ENCODE peak calls at places on chromosomes 2 and 18, in five cellular contexts. W is OCI-LY7, L is cardiac muscle cell, Q is neural progenitor cell, H is PC-3. V is an unnamed sample.

GRCh38 chr2:25251032-25251460 is 82.7 kb upstream of the POMC start:
- DNase-seq in W (no peak), L (no peak), Q (peak), H (no peak), V (no peak)

GRCh38 chr18:51236225-51236624 is 38.7 kb upstream of the MEX3C start:
- DNase-seq in W (no peak), L (no peak), Q (no peak), H (peak), V (no peak)

GRCh38 chr2:119721462-119721861 is 38.3 kb upstream of the PTPN4 start:
- DNase-seq in W (no peak), L (no peak), Q (no peak), H (no peak), V (no peak)

GRCh38 chr18:48827321-48828200 is 123.2 kb downstream of the SMAD7 start:
- DNase-seq in W (no peak), L (peak), Q (peak), H (no peak), V (peak)

GRCh38 chr18:43789234-43790000 is 512.1 kb upstream of the SYT4 start:
- DNase-seq in W (no peak), L (peak), Q (peak), H (no peak), V (no peak)

GRCh38 chr2:44939074-44940052 is 2.1 kb upstream of the SIX3 start:
- DNase-seq in W (no peak), L (no peak), Q (peak), H (no peak), V (no peak)

GRCh38 chr18:51028201-51028805 is 1.7 kb upstream of the SMAD4 start:
- DNase-seq in W (peak), L (no peak), Q (no peak), H (peak), V (no peak)

GRCh38 chr2:49943944-49944803 is 789.9 kb upstream of the FSHR start:
- DNase-seq in W (no peak), L (no peak), Q (no peak), H (no peak), V (no peak)

GRCh38 chr2:105873721-105874120 is 129.0 kb downstream of the NCK2 start:
- DNase-seq in W (no peak), L (no peak), Q (peak), H (peak), V (no peak)

GRCh38 chr18:49212819-49213218 is 247.6 kb downstream of the DYM start:
- DNase-seq in W (no peak), L (no peak), Q (no peak), H (no peak), V (no peak)

GRCh38 chr2:135997380-135997779 is 12.0 kb upstream of the DARS1 start:
- DNase-seq in W (peak), L (peak), Q (peak), H (no peak), V (no peak)

GRCh38 chr18:36382151-36382550 is 84.6 kb downstream of the FHOD3 start:
- DNase-seq in W (no peak), L (no peak), Q (no peak), H (no peak), V (no peak)

GRCh38 chr18:10123006-10123950 is 209.5 kb downstream of the VAPA start:
- DNase-seq in W (no peak), L (no peak), Q (no peak), H (no peak), V (no peak)

GRCh38 chr2:168311265-168311925 is 64.0 kb upstream of the STK39 start:
- DNase-seq in W (no peak), L (peak), Q (no peak), H (no peak), V (no peak)

GRCh38 chr2:58970365-58970764 is 729.2 kb upstream of the FANCL start:
- DNase-seq in W (no peak), L (no peak), Q (no peak), H (no peak), V (no peak)

GRCh38 chr18:48640566-48641270 is 101.9 kb downstream of the CTIF start:
- DNase-seq in W (no peak), L (no peak), Q (no peak), H (no peak), V (no peak)

GRCh38 chr18:60892855-60893254 is 440.4 kb upstream of the CDH20 start:
- DNase-seq in W (no peak), L (no peak), Q (no peak), H (peak), V (no peak)

GRCh38 chr2:235605306-235605998 is 111.6 kb downstream of the AGAP1 start:
- DNase-seq in W (no peak), L (peak), Q (peak), H (no peak), V (no peak)

GRCh38 chr2:215598376-215598975 is 162.6 kb upstream of the FN1 start:
- DNase-seq in W (no peak), L (no peak), Q (no peak), H (peak), V (no peak)

GRCh38 chr2:160474891-160475795 is 18.5 kb downstream of the RBMS1 start:
- DNase-seq in W (no peak), L (no peak), Q (no peak), H (peak), V (no peak)

GRCh38 chr2:124039032-124039431 is 13.9 kb downstream of the CNTNAP5 start:
- DNase-seq in W (no peak), L (no peak), Q (no peak), H (no peak), V (no peak)

GRCh38 chr2:239905306-239905705 is 119.8 kb downstream of the NDUFA10 start:
- DNase-seq in W (no peak), L (no peak), Q (no peak), H (no peak), V (peak)

GRCh38 chr2:58918138-58918537 is 677.0 kb upstream of the FANCL start:
- DNase-seq in W (no peak), L (no peak), Q (peak), H (no peak), V (no peak)

GRCh38 chr2:185608799-185609198 is 129.8 kb upstream of the FSIP2 start:
- DNase-seq in W (peak), L (no peak), Q (no peak), H (peak), V (no peak)

GRCh38 chr2:74420006-74420405 is 1.4 kb downstream of the C2orf81 start:
- DNase-seq in W (no peak), L (no peak), Q (no peak), H (no peak), V (no peak)

GRCh38 chr2:5895284-5895683 is 203.1 kb downstream of the SOX11 start:
- DNase-seq in W (no peak), L (no peak), Q (no peak), H (no peak), V (no peak)

GRCh38 chr18:72819050-72819449 is 48.7 kb downstream of the NETO1 start:
- DNase-seq in W (no peak), L (no peak), Q (no peak), H (peak), V (no peak)

GRCh38 chr2:50769416-50769815 is 262.5 kb downstream of the NRXN1 start:
- DNase-seq in W (no peak), L (no peak), Q (peak), H (no peak), V (no peak)

GRCh38 chr2:229714736-229715541 is 584 bp upstream of the DNER start:
- DNase-seq in W (no peak), L (peak), Q (peak), H (peak), V (no peak)

GRCh38 chr2:239991689-239992314 is 33.3 kb downstream of the NDUFA10 start:
- DNase-seq in W (peak), L (peak), Q (peak), H (peak), V (no peak)

GRCh38 chr2:240736281-240737250 is 44.9 kb downstream of the AQP12A start:
- DNase-seq in W (no peak), L (no peak), Q (no peak), H (no peak), V (no peak)

GRCh38 chr18:78521136-78521535 is 458.5 kb upstream of the SALL3 start:
- DNase-seq in W (no peak), L (no peak), Q (no peak), H (no peak), V (peak)

GRCh38 chr2:159755788-159756187 is 42.2 kb downstream of the CD302 start:
- DNase-seq in W (no peak), L (peak), Q (peak), H (peak), V (no peak)

DNA sequence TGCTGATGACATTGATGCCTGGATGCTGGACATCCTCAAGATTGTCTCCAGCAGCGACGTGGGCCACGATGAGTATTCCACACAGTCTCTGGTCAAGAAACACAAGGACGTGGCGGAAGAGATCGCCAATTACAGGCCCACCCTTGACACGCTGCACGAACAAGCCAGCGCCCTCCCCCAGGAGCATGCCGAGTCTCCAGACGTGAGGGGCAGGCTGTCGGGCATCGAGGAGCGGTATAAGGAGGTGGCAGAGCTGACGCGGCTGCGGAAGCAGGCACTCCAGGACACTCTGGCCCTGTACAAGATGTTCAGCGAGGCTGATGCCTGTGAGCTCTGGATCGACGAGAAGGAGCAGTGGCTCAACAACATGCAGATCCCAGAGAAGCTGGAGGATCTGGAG is 94.1 kb upstream of the EML6 start:
- DNase-seq in W (no peak), L (no peak), Q (no peak), H (no peak), V (no peak)
- H3K4me3 ChIP-seq in W (no peak), L (no peak), Q (no peak), H (no peak), V (no peak)

DNA sequence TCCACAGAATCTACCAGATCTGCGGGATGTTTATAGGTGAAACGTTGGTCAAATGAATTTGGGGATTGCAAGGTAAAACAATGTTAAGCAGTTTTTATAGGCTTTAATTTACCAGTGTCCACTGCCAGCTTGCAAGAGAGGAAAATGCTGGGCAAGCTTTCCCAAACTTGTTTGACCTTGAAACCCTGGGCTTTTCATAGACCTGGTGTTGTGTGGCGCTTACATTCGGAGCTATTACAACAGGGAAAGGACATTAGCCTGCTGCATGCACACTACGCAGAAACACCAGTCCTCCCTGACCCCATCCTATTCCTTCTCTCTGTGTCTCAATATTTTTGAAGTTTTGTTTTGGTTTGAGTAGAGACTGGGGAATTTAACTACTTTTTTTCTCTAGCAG is 59.6 kb upstream of the AGPS start:
- DNase-seq in W (no peak), L (no peak), Q (no peak), H (no peak), V (no peak)
- H3K27ac ChIP-seq in W (no peak), L (peak), Q (no peak), H (no peak), V (peak)

GRCh38 chr2:35871672-35872071 is 483.9 kb upstream of the CRIM1 start:
- DNase-seq in W (no peak), L (peak), Q (no peak), H (peak), V (no peak)
- TF ChIP-seq CTCF in W (no peak), L (no peak), Q (peak), H (peak), V (no peak)

GRCh38 chr2:197707316-197708213 is 2.4 kb downstream of the MARS2 start:
- DNase-seq in W (peak), L (peak), Q (peak), H (peak), V (no peak)
- H3K4me3 ChIP-seq in W (peak), L (peak), Q (peak), H (peak), V (no peak)

GRCh38 chr2:20635698-20636584 is 15.0 kb downstream of the HS1BP3 start:
- DNase-seq in W (peak), L (peak), Q (peak), H (peak), V (no peak)
- H3K27ac ChIP-seq in W (no peak), L (no peak), Q (no peak), H (no peak), V (peak)

GRCh38 chr18:5542393-5543035 is 1.3 kb downstream of the EPB41L3 start:
- DNase-seq in W (no peak), L (peak), Q (peak), H (no peak), V (no peak)

GRCh38 chr18:5543854-5544389 is at the start of gene EPB41L3:
- DNase-seq in W (no peak), L (peak), Q (peak), H (no peak), V (no peak)

GRCh38 chr18:5543036-5543671 is 643 bp downstream of the EPB41L3 start:
- DNase-seq in W (no peak), L (peak), Q (peak), H (no peak), V (no peak)

GRCh38 chr18:5546660-5547059 is 2.9 kb upstream of the EPB41L3 start:
- DNase-seq in W (no peak), L (peak), Q (peak), H (peak), V (no peak)
- TF ChIP-seq CTCF in W (peak), L (peak), Q (peak), H (peak), V (no peak)

GRCh38 chr2:234492687-234493086 is 4.2 kb downstream of the ARL4C start:
- DNase-seq in W (no peak), L (no peak), Q (no peak), H (no peak), V (no peak)
- H3K4me3 ChIP-seq in W (peak), L (peak), Q (peak), H (peak), V (no peak)

DNA sequence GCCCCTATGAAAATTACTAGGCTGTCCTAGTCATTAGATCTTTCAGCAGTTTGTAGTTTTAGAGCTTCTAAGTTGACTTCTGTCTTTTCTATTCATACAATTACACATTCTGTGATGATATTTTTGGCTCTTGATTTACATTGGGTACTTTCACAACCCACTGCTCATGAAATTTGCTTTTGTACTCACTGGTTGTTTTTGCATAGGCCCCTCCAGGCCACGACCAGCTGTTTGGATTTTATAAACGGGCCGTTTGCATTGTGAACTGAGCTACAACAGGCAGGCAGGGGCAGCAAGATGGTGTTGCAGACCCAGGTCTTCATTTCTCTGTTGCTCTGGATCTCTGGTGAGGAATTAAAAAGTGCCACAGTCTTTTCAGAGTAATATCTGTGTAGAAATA is 193.8 kb downstream of the RPIA start:
- DNase-seq in W (peak), L (no peak), Q (no peak), H (no peak), V (no peak)
- H3K27ac ChIP-seq in W (peak), L (no peak), Q (no peak), H (no peak), V (no peak)